ENCODE peak calls at places on chromosomes 16 and 17, in eight cellular contexts. O is GM12865, E is A549, G is thyroid gland, Z is lower leg skin, Q is cardiac fibroblast, J is suprapubic skin, Y is IMR-90. K is an unnamed sample.

GRCh38 chr16:2211923-2212347 is 1.3 kb upstream of the BRICD5 start:
- DNase-seq in O (no peak), E (no peak), G (no peak), Z (no peak), Q (no peak), J (no peak), Y (no peak), K (no peak)

GRCh38 chr17:6361733-6362132 is 73.2 kb downstream of the AIPL1 start:
- DNase-seq in O (no peak), E (peak), G (no peak), Z (no peak), Q (peak), J (peak), Y (no peak), K (no peak)

GRCh38 chr17:35094902-35095301 is 24.8 kb downstream of the RAD51D start:
- DNase-seq in O (no peak), E (no peak), G (no peak), Z (no peak), Q (peak), J (no peak), Y (peak), K (peak)

GRCh38 chr17:10579270-10579669 is 29.8 kb upstream of the MYH2 start:
- DNase-seq in O (peak), E (no peak), G (no peak), Z (no peak), Q (no peak), J (no peak), Y (no peak), K (no peak)

GRCh38 chr17:6437466-6437865 is 2.5 kb upstream of the AIPL1 start:
- DNase-seq in O (no peak), E (no peak), G (no peak), Z (no peak), Q (no peak), J (no peak), Y (no peak), K (no peak)

GRCh38 chr16:11528053-11528452 is 58.7 kb downstream of the LITAF start:
- DNase-seq in O (no peak), E (no peak), G (no peak), Z (no peak), Q (no peak), J (no peak), Y (no peak), K (no peak)

GRCh38 chr16:82011199-82011641 is at the start of gene SDR42E1:
- DNase-seq in O (peak), E (peak), G (peak), Z (no peak), Q (no peak), J (no peak), Y (no peak), K (no peak)

GRCh38 chr17:2634361-2634960 is 41.0 kb downstream of the PAFAH1B1 start:
- DNase-seq in O (no peak), E (peak), G (no peak), Z (no peak), Q (no peak), J (no peak), Y (peak), K (peak)

GRCh38 chr16:83098536-83098935 is 471.8 kb downstream of the CDH13 start:
- DNase-seq in O (no peak), E (no peak), G (no peak), Z (no peak), Q (no peak), J (no peak), Y (no peak), K (no peak)

GRCh38 chr17:79792984-79793923 is 3.6 kb downstream of the CBX8 start:
- DNase-seq in O (no peak), E (peak), G (no peak), Z (peak), Q (peak), J (no peak), Y (peak), K (peak)

GRCh38 chr17:40482722-40483121 is 18.7 kb downstream of the TNS4 start:
- DNase-seq in O (no peak), E (no peak), G (no peak), Z (no peak), Q (no peak), J (no peak), Y (no peak), K (no peak)

GRCh38 chr17:7313890-7314718 is 1.1 kb downstream of the GPS2 start:
- DNase-seq in O (peak), E (no peak), G (no peak), Z (no peak), Q (no peak), J (no peak), Y (peak), K (no peak)

GRCh38 chr16:55832788-55833583 is at the start of gene CES1:
- DNase-seq in O (no peak), E (no peak), G (peak), Z (peak), Q (peak), J (peak), Y (no peak), K (no peak)

GRCh38 chr17:19706791-19707727 is 9.3 kb downstream of the SLC47A2 start:
- DNase-seq in O (no peak), E (no peak), G (no peak), Z (no peak), Q (no peak), J (no peak), Y (no peak), K (no peak)

GRCh38 chr17:48545022-48545376 is at the start of gene HOXB2:
- DNase-seq in O (no peak), E (no peak), G (no peak), Z (no peak), Q (peak), J (no peak), Y (peak), K (no peak)

GRCh38 chr17:29242051-29242450 is 4.6 kb upstream of the CRYBA1 start:
- DNase-seq in O (no peak), E (no peak), G (no peak), Z (no peak), Q (no peak), J (no peak), Y (no peak), K (no peak)

GRCh38 chr16:55515110-55515509 is 6.2 kb downstream of the LPCAT2 start:
- DNase-seq in O (no peak), E (no peak), G (no peak), Z (no peak), Q (no peak), J (no peak), Y (peak), K (no peak)

GRCh38 chr16:68360547-68360946 is 49.7 kb downstream of the PRMT7 start:
- DNase-seq in O (no peak), E (no peak), G (no peak), Z (no peak), Q (no peak), J (no peak), Y (no peak), K (no peak)

GRCh38 chr17:64994281-64994680 is 62.3 kb downstream of the GNA13 start:
- DNase-seq in O (no peak), E (no peak), G (no peak), Z (no peak), Q (no peak), J (no peak), Y (no peak), K (no peak)

GRCh38 chr16:26578748-26579147 is 488.0 kb upstream of the C16orf82 start:
- DNase-seq in O (no peak), E (no peak), G (no peak), Z (no peak), Q (no peak), J (no peak), Y (no peak), K (no peak)

GRCh38 chr16:47847220-47847970 is 308.4 kb downstream of the ABCC12 start:
- DNase-seq in O (no peak), E (no peak), G (no peak), Z (no peak), Q (no peak), J (no peak), Y (peak), K (no peak)

GRCh38 chr16:47571711-47572110 is 110.6 kb downstream of the PHKB start:
- DNase-seq in O (no peak), E (no peak), G (no peak), Z (no peak), Q (no peak), J (no peak), Y (no peak), K (no peak)

DNA sequence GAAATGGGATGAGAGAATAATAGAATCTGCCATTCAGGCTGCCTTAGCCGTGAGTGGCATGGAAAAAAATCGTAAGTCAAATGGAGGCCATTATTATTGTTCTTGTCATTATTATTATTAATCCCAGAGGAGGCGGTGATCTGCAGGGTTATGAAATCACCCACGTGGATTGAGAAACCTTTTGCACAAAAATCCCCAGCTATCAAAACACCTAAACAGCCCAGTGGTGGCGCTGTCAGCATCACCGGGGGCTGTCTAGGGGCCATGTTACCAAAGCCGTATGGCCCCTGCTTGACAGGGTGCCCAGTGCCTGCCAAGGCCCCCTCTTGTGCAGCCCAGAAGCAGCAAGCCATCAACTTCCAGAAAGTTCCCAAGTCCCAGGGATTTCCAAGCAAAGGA is 25.2 kb downstream of the CNGB1 start:
- DNase-seq in O (no peak), E (no peak), G (no peak), Z (no peak), Q (peak), J (no peak), Y (no peak), K (peak)
- TF ChIP-seq CTCF in O (no peak), E (no peak), G (no peak), Z (no peak), Q (peak), J (no peak), Y (peak), K (peak)

DNA sequence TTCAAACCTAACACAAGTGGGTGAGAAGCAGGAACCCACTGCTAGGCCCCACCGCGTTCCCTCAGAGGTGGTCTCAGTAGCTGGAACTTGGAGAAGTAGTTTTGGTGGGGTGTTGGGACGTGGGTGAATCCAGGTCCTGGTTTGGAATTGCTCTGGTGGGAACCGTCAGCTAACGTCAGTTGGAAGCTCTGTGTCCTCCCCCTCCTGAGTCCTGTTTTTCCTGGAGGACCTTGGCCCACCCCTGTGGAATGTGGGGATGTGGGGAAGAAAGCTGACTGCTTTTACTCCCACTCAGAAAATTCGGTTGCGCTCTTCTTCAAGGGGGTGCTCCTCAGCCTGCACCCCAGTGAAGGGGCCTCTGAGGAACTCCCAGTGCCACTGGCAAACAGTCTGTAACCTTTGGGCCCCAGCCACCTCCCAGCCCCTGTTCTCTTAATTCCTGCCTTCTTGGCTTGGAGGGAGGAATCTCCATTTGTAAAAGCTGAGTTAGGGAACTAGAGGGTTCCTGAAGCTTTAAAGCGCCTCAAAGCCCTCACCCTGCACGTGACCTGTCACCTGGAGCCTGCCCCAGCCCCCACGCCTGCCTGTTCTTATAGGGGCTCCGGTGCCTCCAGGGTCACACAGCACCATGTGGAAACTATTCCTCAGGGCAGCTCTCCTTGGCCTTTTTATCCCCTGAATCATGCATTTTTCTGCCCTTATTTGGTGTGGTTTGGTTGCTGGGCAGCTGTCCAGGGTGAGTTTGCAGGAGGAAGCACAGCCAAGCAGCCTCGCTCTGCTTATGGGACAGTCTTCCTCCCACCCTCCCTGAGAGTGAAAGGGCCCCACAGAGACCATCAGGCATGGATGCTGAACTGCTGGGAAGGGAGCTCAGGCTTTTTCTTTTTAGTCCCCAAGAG is 16.2 kb upstream of the NAGLU start:
- DNase-seq in O (no peak), E (peak), G (peak), Z (peak), Q (peak), J (peak), Y (peak), K (peak)
- H3K4me3 ChIP-seq in O (no peak), E (no peak), G (no peak), Z (no peak), Q (no peak), J (no peak), Y (no peak), K (no peak)

DNA sequence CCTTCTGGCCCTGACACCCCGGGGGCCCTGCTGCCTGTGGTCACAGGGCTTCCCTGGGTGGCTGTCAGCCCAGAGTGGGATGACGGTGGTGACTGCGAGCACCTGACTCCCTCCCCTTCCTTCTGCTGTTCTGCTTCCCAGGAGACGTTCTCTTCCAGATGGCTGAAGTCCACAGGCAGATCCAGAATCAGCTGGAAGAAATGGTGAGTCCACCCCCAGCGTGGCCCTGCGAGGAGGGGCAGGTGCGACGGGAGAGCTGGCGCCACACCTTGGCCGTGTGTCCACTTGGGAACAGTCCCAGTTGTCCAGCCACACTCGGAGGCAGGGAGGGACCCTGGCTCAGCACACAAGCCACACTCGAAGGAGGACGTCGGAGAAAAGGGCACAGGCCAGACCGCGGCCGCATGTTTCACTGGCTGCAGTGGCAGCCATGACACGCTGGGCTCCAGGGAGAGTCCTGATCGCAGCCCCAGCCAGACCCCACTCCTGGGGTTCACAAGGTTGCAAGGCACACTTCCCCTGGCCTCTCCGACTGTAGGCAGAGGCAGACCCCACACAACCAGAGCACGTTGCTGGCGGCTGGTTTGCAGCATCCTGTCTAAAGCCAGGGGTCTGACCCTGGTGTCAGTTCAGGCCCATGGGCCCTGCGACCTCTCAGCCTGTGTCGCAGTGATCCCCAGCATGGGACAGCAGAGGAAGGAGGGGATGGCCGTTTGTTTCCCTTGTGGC is 49.9 kb downstream of the BAIAP2 start:
- DNase-seq in O (no peak), E (no peak), G (peak), Z (no peak), Q (no peak), J (no peak), Y (no peak), K (no peak)
- TF ChIP-seq CTCF in O (no peak), E (no peak), G (no peak), Z (no peak), Q (no peak), J (no peak), Y (no peak), K (no peak)

GRCh38 chr17:77088455-77089117 is 52.2 kb upstream of the SEC14L1 start:
- DNase-seq in O (peak), E (peak), G (peak), Z (peak), Q (peak), J (peak), Y (peak), K (peak)
- H3K4me3 ChIP-seq in O (peak), E (peak), G (peak), Z (peak), Q (peak), J (peak), Y (peak), K (peak)

DNA sequence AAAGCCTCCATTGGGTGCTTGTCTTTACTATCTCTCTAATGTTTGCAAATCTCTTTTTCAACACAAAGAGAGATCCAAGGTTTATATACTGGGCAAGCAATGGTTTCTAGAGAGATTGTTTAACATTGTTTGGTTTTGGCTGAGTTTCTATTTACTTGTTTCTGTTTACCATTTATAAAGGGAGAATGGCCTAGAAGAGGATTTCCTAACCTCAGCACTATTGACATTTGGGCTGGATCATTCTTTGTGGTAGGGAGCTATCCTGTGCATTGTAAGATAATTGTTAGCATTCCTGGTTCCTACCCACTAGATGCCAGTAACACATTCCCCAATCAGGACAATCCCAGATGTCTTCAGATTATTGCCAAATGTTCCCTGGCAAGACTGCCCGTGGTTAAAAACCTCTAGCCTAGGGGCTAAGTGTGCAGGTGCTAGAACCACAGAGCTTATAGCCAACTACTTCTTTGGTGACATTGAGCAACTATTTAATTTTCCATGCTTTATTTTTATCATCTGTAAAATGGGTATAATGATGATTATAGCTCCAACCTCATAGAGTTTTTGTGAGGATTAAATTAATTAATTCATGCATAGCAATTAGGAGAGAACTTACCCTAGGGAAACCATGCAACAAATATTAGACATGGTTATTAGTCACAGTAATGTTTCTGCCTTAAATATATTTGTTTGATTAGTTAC is 413.9 kb upstream of the MAF start:
- DNase-seq in O (no peak), E (no peak), G (no peak), Z (no peak), Q (no peak), J (no peak), Y (no peak), K (peak)
- TF ChIP-seq CTCF in O (no peak), E (peak), G (no peak), Z (no peak), Q (no peak), J (no peak), Y (no peak), K (no peak)

K was measured in fibroblast of villous mesenchyme.